ENCODE peak calls at places on chromosomes 12 and 14, in ten cellular contexts. I is CD8-positive, alpha-beta memory T cell; V is cardiac fibroblast; Q is left colon; M is dorsolateral prefrontal cortex; K is M059J; U is activated CD4-positive, CD25-positive, alpha-beta regulatory T cell; D is breast epithelium; F is lower leg skin; A is astrocyte of the spinal cord. C is an unnamed sample.

GRCh38 chr14:102020058-102020971 is 55.9 kb downstream of the DYNC1H1 start:
- DNase-seq in A (peak), F (no peak), Q (no peak), M (no peak), K (peak), D (no peak), U (no peak), I (no peak), V (peak), C (no peak)

GRCh38 chr12:123085730-123086487 is 65.0 kb downstream of the PITPNM2 start:
- DNase-seq in F (no peak), U (no peak), Q (peak), K (peak), I (no peak), A (peak), M (no peak), V (peak), D (peak), C (no peak)

GRCh38 chr14:55328317-55328716 is 57.1 kb downstream of the FBXO34 start:
- DNase-seq in V (peak), U (no peak), K (peak), I (no peak), M (no peak), D (no peak), A (no peak), Q (no peak), F (no peak), C (no peak)

GRCh38 chr12:66152732-66153131 is 17.1 kb downstream of the TMBIM4 start:
- DNase-seq in K (peak), F (no peak), A (no peak), I (no peak), V (peak), M (no peak), D (no peak), U (no peak), Q (no peak), C (no peak)

GRCh38 chr14:50605776-50606175 is 45.8 kb downstream of the ATL1 start:
- DNase-seq in F (no peak), Q (no peak), U (no peak), K (no peak), A (peak), I (no peak), V (no peak), D (no peak), M (no peak), C (no peak)

GRCh38 chr12:93638954-93639353 is 38.2 kb upstream of the CRADD start:
- DNase-seq in U (no peak), A (no peak), M (no peak), I (no peak), V (no peak), Q (no peak), K (no peak), D (no peak), F (no peak), C (no peak)

GRCh38 chr14:95314609-95315008 is 5.1 kb downstream of the CLMN start:
- DNase-seq in U (no peak), A (peak), M (no peak), I (no peak), F (no peak), D (peak), V (peak), Q (no peak), K (peak), C (no peak)

GRCh38 chr12:46187023-46187422 is 81.8 kb downstream of the SLC38A1 start:
- DNase-seq in A (peak), V (peak), D (no peak), F (no peak), Q (no peak), U (no peak), I (no peak), M (no peak), K (peak), C (no peak)

GRCh38 chr14:59482120-59482434 is 2.1 kb downstream of the L3HYPDH start:
- DNase-seq in K (no peak), M (no peak), A (no peak), U (no peak), D (no peak), F (no peak), I (no peak), Q (no peak), V (no peak), C (no peak)

GRCh38 chr12:98549371-98550110 is 34.2 kb downstream of the TMPO start:
- DNase-seq in U (no peak), F (no peak), D (no peak), A (no peak), K (no peak), V (no peak), I (no peak), M (no peak), Q (no peak), C (no peak)

GRCh38 chr12:51524386-51524901 is 66.6 kb upstream of the SCN8A start:
- DNase-seq in Q (no peak), U (no peak), A (no peak), V (no peak), I (no peak), K (no peak), M (peak), F (peak), D (no peak), C (no peak)

GRCh38 chr14:50010752-50011151 is 105.6 kb downstream of the VCPKMT start:
- DNase-seq in Q (no peak), F (no peak), U (no peak), K (no peak), M (no peak), A (no peak), V (no peak), I (no peak), D (no peak), C (no peak)

GRCh38 chr12:103499571-103499970 is 3.8 kb upstream of the C12orf42 start:
- DNase-seq in Q (no peak), U (no peak), M (no peak), V (no peak), A (no peak), F (no peak), K (no peak), D (no peak), I (no peak), C (no peak)

GRCh38 chr14:104588066-104588857 is 8.7 kb downstream of the C14orf180 start:
- DNase-seq in K (no peak), F (no peak), I (no peak), M (no peak), U (no peak), A (no peak), D (no peak), V (no peak), Q (no peak), C (no peak)

GRCh38 chr14:105131241-105131640 is 37.3 kb downstream of the JAG2 start:
- DNase-seq in D (no peak), Q (no peak), A (peak), I (no peak), K (no peak), M (no peak), F (no peak), V (no peak), U (no peak), C (no peak)

GRCh38 chr14:60736494-60736893 is 1.9 kb downstream of the MNAT1 start:
- DNase-seq in V (peak), U (no peak), K (peak), Q (no peak), M (no peak), F (no peak), I (no peak), D (no peak), A (peak), C (no peak)

GRCh38 chr12:71686658-71687025 is 760 bp downstream of the TMEM19 start:
- DNase-seq in Q (no peak), D (no peak), V (peak), A (no peak), M (no peak), U (no peak), F (no peak), K (no peak), I (no peak), C (no peak)

GRCh38 chr14:102086972-102087761 is at the start of gene HSP90AA1:
- DNase-seq in Q (peak), V (peak), I (peak), M (peak), F (peak), A (peak), D (peak), U (peak), K (peak), C (peak)

GRCh38 chr12:131063427-131063826 is 109.7 kb downstream of the ADGRD1 start:
- DNase-seq in F (no peak), Q (no peak), U (no peak), A (no peak), M (no peak), D (no peak), K (no peak), V (no peak), I (no peak), C (no peak)

GRCh38 chr14:88013750-88014349 is 8.9 kb downstream of the GPR65 start:
- DNase-seq in A (peak), U (no peak), F (peak), M (peak), I (no peak), V (peak), D (peak), Q (peak), K (peak), C (peak)

GRCh38 chr14:53055003-53055402 is 98.1 kb downstream of the DDHD1 start:
- DNase-seq in I (no peak), M (no peak), A (peak), D (no peak), F (no peak), Q (no peak), K (peak), V (peak), U (no peak), C (peak)

GRCh38 chr14:52078721-52079120 is 9.9 kb upstream of the NID2 start:
- DNase-seq in A (no peak), I (no peak), Q (no peak), F (no peak), D (no peak), U (no peak), K (peak), M (no peak), V (no peak), C (no peak)

GRCh38 chr12:82781288-82782078 is 94.8 kb downstream of the TMTC2 start:
- DNase-seq in Q (no peak), D (no peak), U (no peak), I (no peak), F (no peak), A (no peak), M (no peak), V (peak), K (no peak), C (no peak)

GRCh38 chr12:123139926-123140674 is 10.8 kb downstream of the PITPNM2 start:
- DNase-seq in U (no peak), D (no peak), Q (peak), K (peak), A (peak), M (no peak), I (no peak), V (peak), F (peak), C (no peak)

GRCh38 chr12:121059031-121059898 is 20.2 kb upstream of the OASL start:
- DNase-seq in D (no peak), K (peak), Q (no peak), A (no peak), F (peak), I (no peak), V (no peak), U (no peak), M (no peak), C (no peak)

GRCh38 chr12:1445807-1446206 is 148.6 kb downstream of the FBXL14 start:
- DNase-seq in F (no peak), D (no peak), U (no peak), K (no peak), Q (no peak), I (no peak), M (no peak), V (no peak), A (no peak), C (no peak)

GRCh38 chr12:47729233-47729632 is 3.9 kb upstream of the ENDOU start:
- DNase-seq in K (peak), U (no peak), Q (no peak), M (no peak), A (peak), F (no peak), D (no peak), V (peak), I (no peak), C (no peak)

GRCh38 chr12:124398578-124399227 is 103.8 kb downstream of the RFLNA start:
- DNase-seq in Q (peak), I (no peak), V (no peak), K (no peak), A (no peak), M (no peak), U (no peak), D (no peak), F (peak), C (no peak)

C was measured in immature natural killer cell.